ENCODE peak calls at places on chromosomes 2 and 18, in seven cellular contexts. Q is GM10248; E is CD8-positive, alpha-beta T cell; Z is AG09319; V is activated CD4-positive, alpha-beta T cell treated with anti-CD3 and anti-CD28 coated beads, Interleukin-2, amount 50 U/mL, for 48 hours; S is activated CD4-positive, CD25-positive, alpha-beta regulatory T cell treated with anti-CD3 and anti-CD28 coated beads, Interleukin-2, amount 50 U/mL, for 72 hours; C is activated CD8-positive, alpha-beta T cell treated with anti-CD3 and anti-CD28 coated beads for 36 hours. G is an unnamed sample.

GRCh38 chr2:144571770-144572169 is 51.9 kb upstream of the ZEB2 start:
- DNase-seq in V (no peak), Q (no peak), S (no peak), Z (no peak), E (no peak), C (no peak), G (no peak)

GRCh38 chr2:71692621-71693277 is 239.4 kb downstream of the DYSF start:
- DNase-seq in V (no peak), Z (no peak), Q (no peak), C (no peak), S (no peak), E (no peak), G (no peak)

GRCh38 chr2:9797086-9797485 is 46.2 kb upstream of the TAF1B start:
- DNase-seq in S (no peak), C (no peak), Z (no peak), Q (no peak), E (no peak), V (no peak), G (no peak)

GRCh38 chr2:120353931-120354330 is 8.0 kb downstream of the INHBB start:
- DNase-seq in V (no peak), S (no peak), E (no peak), C (no peak), Z (no peak), Q (no peak), G (no peak)

GRCh38 chr18:50187659-50188058 is 7.3 kb downstream of the MYO5B start:
- DNase-seq in Q (no peak), Z (no peak), V (no peak), S (no peak), E (no peak), C (no peak), G (no peak)

GRCh38 chr2:197273485-197273884 is 37.1 kb downstream of the ANKRD44 start:
- DNase-seq in C (no peak), E (no peak), Q (no peak), S (no peak), V (no peak), Z (no peak), G (no peak)

GRCh38 chr2:125710561-125710960 is 945.4 kb upstream of the GYPC start:
- DNase-seq in Z (no peak), S (no peak), C (no peak), Q (no peak), V (no peak), E (no peak), G (no peak)

GRCh38 chr18:43888601-43889000 is 611.3 kb upstream of the SYT4 start:
- DNase-seq in S (no peak), C (no peak), Z (no peak), V (no peak), E (no peak), Q (no peak), G (no peak)

GRCh38 chr2:48320747-48321146 is 209.2 kb upstream of the STON1 start:
- DNase-seq in C (no peak), S (no peak), Q (no peak), E (no peak), Z (no peak), V (no peak), G (no peak)

GRCh38 chr18:47953471-47953931 is 23.0 kb upstream of the SMAD2 start:
- DNase-seq in V (no peak), C (peak), E (peak), S (no peak), Q (peak), Z (peak), G (no peak)

GRCh38 chr2:225895126-225895525 is 495.6 kb downstream of the NYAP2 start:
- DNase-seq in Z (peak), C (no peak), S (no peak), E (no peak), V (no peak), Q (no peak), G (no peak)

GRCh38 chr2:19933351-19933981 is 31.7 kb upstream of the TTC32 start:
- DNase-seq in Q (peak), C (no peak), V (no peak), S (no peak), Z (no peak), E (no peak), G (no peak)

GRCh38 chr2:65396348-65397026 is 35.9 kb downstream of the SPRED2 start:
- DNase-seq in E (no peak), V (no peak), S (no peak), C (no peak), Q (no peak), Z (no peak), G (no peak)

GRCh38 chr2:28224648-28225471 is 167.8 kb upstream of the FOSL2 start:
- DNase-seq in Q (no peak), S (no peak), C (no peak), Z (peak), E (no peak), V (no peak), G (no peak)

GRCh38 chr2:190470256-190470826 is 62.2 kb downstream of the MFSD6 start:
- DNase-seq in Z (no peak), V (no peak), Q (no peak), E (no peak), C (no peak), S (no peak), G (no peak)

GRCh38 chr2:182972548-182972942 is 65.7 kb downstream of the NCKAP1 start:
- DNase-seq in Z (no peak), C (no peak), E (no peak), Q (no peak), S (no peak), V (no peak), G (no peak)

GRCh38 chr2:229725716-229726346 is 11.5 kb upstream of the DNER start:
- DNase-seq in Z (peak), E (no peak), S (no peak), Q (no peak), C (no peak), V (no peak), G (no peak)

GRCh38 chr18:61209802-61210201 is 123.4 kb upstream of the CDH20 start:
- DNase-seq in Q (no peak), C (no peak), V (no peak), Z (no peak), S (no peak), E (no peak), G (no peak)

GRCh38 chr18:41144444-41144843 is 810.6 kb upstream of the PIK3C3 start:
- DNase-seq in V (no peak), S (no peak), C (no peak), Z (no peak), Q (no peak), E (no peak), G (no peak)

GRCh38 chr18:57447154-57447621 is 12.0 kb downstream of the ONECUT2 start:
- DNase-seq in Z (no peak), V (no peak), S (no peak), Q (no peak), C (peak), E (no peak), G (peak)

GRCh38 chr2:149449017-149449416 is 118.6 kb downstream of the LYPD6 start:
- DNase-seq in E (no peak), S (no peak), Z (no peak), V (no peak), C (no peak), Q (no peak), G (no peak)

GRCh38 chr2:106165064-106165463 is 29.0 kb downstream of the UXS1 start:
- DNase-seq in Z (no peak), Q (no peak), V (no peak), E (no peak), C (peak), S (no peak), G (no peak)

GRCh38 chr2:236165491-236166156 is 2.6 kb downstream of the GBX2 start:
- DNase-seq in C (no peak), S (no peak), V (no peak), E (no peak), Z (no peak), Q (no peak), G (no peak)

GRCh38 chr2:171410624-171411023 is 23.2 kb downstream of the METTL8 start:
- DNase-seq in V (no peak), C (no peak), S (no peak), Q (no peak), E (no peak), Z (no peak), G (no peak)

GRCh38 chr2:201260302-201260800 is at the start of gene CASP8:
- DNase-seq in Z (no peak), V (peak), S (peak), Q (peak), E (peak), C (peak), G (no peak)

GRCh38 chr2:46257980-46258379 is 39.2 kb upstream of the EPAS1 start:
- DNase-seq in Q (no peak), C (no peak), Z (no peak), V (no peak), S (no peak), E (no peak), G (no peak)

GRCh38 chr18:43279015-43279758 is 1.9 kb upstream of the SYT4 start:
- DNase-seq in C (no peak), E (no peak), Z (no peak), Q (no peak), V (no peak), S (no peak), G (no peak)

GRCh38 chr18:61948196-61948800 is 55.5 kb upstream of the RNF152 start:
- DNase-seq in C (no peak), Q (no peak), E (no peak), V (no peak), Z (no peak), S (no peak), G (no peak)

GRCh38 chr18:45628979-45629958 is 14.0 kb downstream of the SLC14A2 start:
- DNase-seq in C (no peak), E (no peak), Q (no peak), S (no peak), Z (no peak), V (no peak), G (no peak)

GRCh38 chr18:44229693-44230108 is 451.0 kb upstream of the SETBP1 start:
- DNase-seq in S (no peak), Q (no peak), E (no peak), Z (peak), V (no peak), C (no peak), G (no peak)

GRCh38 chr18:36179562-36180334 is 7.5 kb upstream of the MOCOS start:
- DNase-seq in Z (peak), Q (no peak), C (no peak), V (no peak), E (no peak), S (no peak), G (no peak)

GRCh38 chr2:171172980-171173542 is 12.4 kb upstream of the TLK1 start:
- DNase-seq in V (no peak), C (peak), E (no peak), Z (no peak), S (no peak), Q (no peak), G (no peak)

G was measured in H1.